ENCODE peak calls at places on chromosomes 2 and 18, in nine cellular contexts. P, A, M, Z, L, G, T, H and R are unnamed samples.

GRCh38 chr2:101223814-101224231 is 28.9 kb upstream of the CNOT11 start:
- DNase-seq in P (no peak), L (no peak), M (no peak), Z (no peak), A (no peak), H (peak; percentile 38), T (no peak), G (no peak), R (no peak)

GRCh38 chr2:182361477-182361876 is 65.4 kb downstream of the PDE1A start:
- DNase-seq in M (no peak), L (no peak), A (no peak), Z (no peak), G (no peak), T (no peak), H (no peak), P (no peak), R (no peak)

GRCh38 chr18:75344615-75345014 is 82.9 kb downstream of the SMIM21 start:
- DNase-seq in A (no peak), M (no peak), H (no peak), T (no peak), Z (no peak), G (no peak), P (no peak), L (no peak), R (no peak)

GRCh38 chr18:25825066-25825465 is 265.3 kb downstream of the SS18 start:
- DNase-seq in P (no peak), L (no peak), Z (no peak), G (no peak), A (no peak), M (no peak), H (no peak), T (no peak), R (no peak)

GRCh38 chr2:223056656-223057418 is 4.8 kb downstream of the KCNE4 start:
- DNase-seq in A (no peak), T (no peak), P (no peak), M (no peak), G (no peak), H (no peak), L (peak; percentile 60), Z (no peak), R (no peak)

GRCh38 chr18:8501044-8501443 is 108.2 kb upstream of the RAB12 start:
- DNase-seq in Z (no peak), P (no peak), H (no peak), A (no peak), L (no peak), M (no peak), G (no peak), T (no peak), R (no peak)

GRCh38 chr2:136359121-136359965 is 241.4 kb upstream of the CXCR4 start:
- DNase-seq in G (no peak), M (no peak), A (no peak), P (no peak), Z (no peak), H (no peak), T (no peak), L (no peak), R (no peak)

GRCh38 chr2:226669249-226669648 is 130.4 kb downstream of the IRS1 start:
- DNase-seq in G (no peak), P (no peak), L (no peak), Z (no peak), H (no peak), T (no peak), M (no peak), A (no peak), R (no peak)

GRCh38 chr2:172096661-172097547 is 5.8 kb downstream of the DLX2 start:
- DNase-seq in H (no peak), Z (no peak), A (no peak), G (no peak), P (no peak), L (peak; percentile 39), M (no peak), T (no peak), R (no peak)

GRCh38 chr2:172097557-172098131 is 5.1 kb downstream of the DLX2 start:
- DNase-seq in H (no peak), L (no peak), M (no peak), A (no peak), P (no peak), G (no peak), T (no peak), Z (no peak), R (no peak)

GRCh38 chr2:172094319-172095145 is 8.2 kb downstream of the DLX2 start:
- DNase-seq in M (no peak), L (no peak), T (no peak), A (no peak), Z (no peak), G (no peak), P (no peak), H (no peak), R (peak; percentile 13)

GRCh38 chr2:172095146-172095904 is 7.4 kb downstream of the DLX2 start:
- DNase-seq in Z (no peak), T (peak; percentile 31), G (peak; percentile 54), P (no peak), L (peak; percentile 78), A (peak; percentile 61), H (peak; percentile 70), M (peak; percentile 28), R (peak; percentile 36)

DNA sequence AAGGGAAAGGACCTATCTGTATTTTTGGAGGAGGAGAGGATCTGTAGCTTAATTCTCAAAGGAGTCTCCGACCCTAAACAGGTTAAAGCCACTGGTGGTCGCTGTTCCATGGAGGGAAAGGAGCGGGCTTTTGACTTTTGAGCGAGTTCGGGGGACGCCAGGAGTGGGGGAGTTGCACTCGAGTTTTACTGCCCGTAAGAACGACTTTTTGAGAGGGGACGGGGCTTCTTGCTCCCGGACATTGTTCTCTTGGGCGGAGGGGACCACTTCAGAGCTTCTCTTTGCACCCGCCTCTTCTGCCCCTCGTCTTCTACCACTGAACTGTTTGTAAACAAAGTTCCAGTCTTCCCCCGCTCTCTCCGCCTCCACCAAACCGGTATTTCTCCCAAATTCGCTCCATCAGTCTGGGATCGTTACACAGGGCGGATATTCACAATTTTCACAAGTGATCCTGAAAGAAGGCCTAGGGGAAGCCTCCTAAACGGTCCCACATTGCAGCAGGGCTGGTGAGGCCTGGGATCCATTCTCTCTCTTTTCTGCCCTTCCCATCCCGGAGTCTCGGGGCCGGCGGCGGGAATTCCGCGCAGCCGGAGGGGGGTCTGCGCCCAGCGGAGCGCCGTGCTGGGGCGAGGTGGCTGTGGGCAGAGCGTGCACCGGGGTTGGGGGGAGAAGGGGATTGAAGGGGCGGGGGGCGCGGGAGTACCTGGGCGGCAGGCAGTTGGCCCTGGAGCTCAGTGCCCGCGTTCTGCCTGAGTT is 6.6 kb downstream of the DLX2 start:
- DNase-seq in L (no peak), H (no peak), P (no peak), A (no peak), Z (no peak), G (no peak), M (no peak), T (no peak), R (no peak)
- TF ChIP-seq CTCF in L (no peak), H (no peak), P (no peak), A (no peak), Z (no peak), G (no peak), M (no peak), T (no peak), R (no peak)

DNA sequence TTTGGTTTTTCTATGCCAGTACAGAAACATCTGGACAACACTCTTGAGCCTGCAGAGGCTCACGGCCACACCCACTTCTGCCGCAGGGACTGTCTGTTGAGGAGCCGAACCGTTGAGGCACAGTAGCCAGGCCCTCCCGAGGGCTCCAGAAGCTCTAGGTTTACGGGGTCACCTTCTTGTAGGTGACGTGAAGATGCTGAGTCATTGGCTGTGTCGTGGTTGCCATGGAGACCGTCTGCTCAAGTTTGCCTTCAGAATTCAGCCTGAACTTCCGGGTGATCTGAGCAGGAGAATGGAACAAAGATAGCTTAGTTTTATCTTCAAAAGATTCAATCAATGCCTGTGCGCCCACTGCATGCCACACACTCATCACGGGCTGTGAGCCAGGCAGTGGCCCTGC is 25.9 kb downstream of the BOK start:
- DNase-seq in G (no peak), T (no peak), L (peak; percentile 42), H (no peak), Z (no peak), P (no peak), A (no peak), M (no peak), R (no peak)
- H3K9me3 ChIP-seq in G (peaks cover 16% of the 10 kb centered on the region), T (no peaks in the 10 kb centered on the region), L (peaks cover 49% of the 10 kb centered on the region), H (peaks cover 21% of the 10 kb centered on the region), Z (no peaks in the 10 kb centered on the region), P (peaks cover 25% of the 10 kb centered on the region), A (no peaks in the 10 kb centered on the region), M (peaks cover 44% of the 10 kb centered on the region), R (peaks cover 36% of the 10 kb centered on the region)

DNA sequence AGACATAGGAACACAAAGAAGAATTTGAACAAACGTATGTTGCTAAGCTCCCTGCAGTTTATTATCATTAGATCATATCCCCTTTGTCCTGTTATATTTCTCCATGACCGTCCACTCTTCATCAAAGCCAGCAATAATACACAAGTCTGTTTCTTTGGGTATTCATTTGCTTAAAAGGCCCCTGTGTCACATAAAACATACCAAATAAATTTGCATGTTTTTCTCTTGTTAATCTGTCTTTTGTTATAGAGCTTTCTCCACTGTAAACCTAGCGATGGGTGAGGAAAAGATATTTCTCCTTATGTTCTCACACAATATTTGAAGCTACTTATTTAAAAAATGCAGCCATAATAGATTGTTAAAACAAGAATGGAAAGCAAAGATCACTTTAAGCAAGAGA is 42.9 kb upstream of the REL start:
- DNase-seq in M (no peak), T (no peak), H (no peak), Z (no peak), L (no peak), A (no peak), G (no peak), P (no peak), R (no peak)
- TF ChIP-seq CTCF in M (no peak), T (no peak), H (no peak), Z (no peak), L (no peak), A (no peak), G (no peak), P (no peak), R (no peak)

DNA sequence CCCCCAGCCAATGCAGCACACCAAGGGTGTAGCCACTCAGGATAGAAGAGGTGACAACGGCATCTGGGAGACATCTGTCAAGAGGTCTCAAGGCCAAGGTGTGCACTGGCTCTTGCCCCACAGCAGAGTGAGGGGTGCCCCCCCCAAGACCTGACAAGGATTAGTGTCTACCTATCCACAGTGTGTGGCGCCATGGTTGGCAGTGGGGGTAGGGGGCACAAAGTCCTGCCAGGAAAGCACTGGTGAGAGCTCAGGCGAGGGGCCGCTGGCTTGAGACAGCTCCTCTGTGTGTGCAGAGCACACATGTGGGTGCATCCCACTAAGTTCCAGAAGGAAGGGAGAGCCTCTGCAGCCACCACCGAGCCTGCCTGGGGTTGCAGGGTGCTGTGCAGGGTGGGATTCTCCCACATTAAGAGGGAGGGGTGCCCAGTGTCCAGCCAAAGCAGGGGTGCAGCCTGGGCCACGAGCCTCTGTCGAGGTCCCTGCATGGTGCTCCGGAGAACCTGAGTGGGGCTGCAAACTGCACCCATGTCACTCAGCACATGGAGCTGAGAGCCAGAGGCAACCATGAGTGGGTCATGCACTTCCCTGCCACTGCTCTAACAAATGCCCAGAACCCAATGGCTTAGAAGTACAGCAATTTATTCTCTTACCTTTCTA is 311.2 kb upstream of the HDAC4 start:
- DNase-seq in L (no peak), G (peak; percentile 11), H (peak; percentile 19), Z (no peak), P (no peak), A (no peak), T (no peak), M (no peak), R (no peak)
- H3K9me3 ChIP-seq in L (peaks cover 32% of the 10 kb centered on the region), G (peaks cover 4% of the 10 kb centered on the region), H (peaks cover 10% of the 10 kb centered on the region), Z (no peaks in the 10 kb centered on the region), P (no peaks in the 10 kb centered on the region), A (no peaks in the 10 kb centered on the region), T (no peaks in the 10 kb centered on the region), M (peaks cover 62% of the 10 kb centered on the region), R (no peaks in the 10 kb centered on the region)

GRCh38 chr2:74625658-74626425 is 22.3 kb downstream of the M1AP start:
- DNase-seq in Z (no peak), T (no peak), L (peak; percentile 2), A (no peak), P (no peak), M (no peak), H (no peak), G (no peak), R (no peak)
- TF ChIP-seq CTCF in Z (no peak), T (no peak), L (no peak), A (no peak), P (no peak), M (no peak), H (no peak), G (no peak), R (no peak)